ENCODE peak calls at places on chromosomes 4 and X, in four cellular contexts. D is stomach, T is K562, K is breast epithelium. J is an unnamed sample.

GRCh38 chr4:23782778-23783455 is 106.9 kb downstream of the PPARGC1A start:
- DNase-seq in D (no peak), T (no peak), K (no peak), J (no peak)

GRCh38 chrX:65331371-65331770 is 203.2 kb downstream of the LAS1L start:
- DNase-seq in D (no peak), T (no peak), K (no peak), J (no peak)

GRCh38 chr4:53346920-53347852 is 18.7 kb downstream of the SCFD2 start:
- DNase-seq in D (no peak), T (no peak), K (no peak), J (no peak)

GRCh38 chr4:141427726-141428296 is 207.1 kb downstream of the ZNF330 start:
- DNase-seq in D (no peak), T (no peak), K (no peak), J (no peak)

GRCh38 chr4:74471228-74471627 is 26.3 kb downstream of the AREG start:
- DNase-seq in D (no peak), T (no peak), K (no peak), J (no peak)

GRCh38 chrX:5976332-5976731 is 252.3 kb downstream of the NLGN4X start:
- DNase-seq in D (no peak), T (no peak), K (no peak), J (no peak)

GRCh38 chr4:165921546-165921945 is 48.5 kb downstream of the TLL1 start:
- DNase-seq in D (no peak), T (no peak), K (no peak), J (no peak)

GRCh38 chr4:118353452-118353851 is 649 bp upstream of the PRSS12 start:
- DNase-seq in D (no peak), T (no peak), K (no peak), J (no peak)

GRCh38 chr4:86916392-86916791 is 18.4 kb upstream of the AFF1 start:
- DNase-seq in D (no peak), T (peak; percentile 65), K (no peak), J (no peak)

GRCh38 chr4:71009796-71010588 is 16.5 kb downstream of the DCK start:
- DNase-seq in D (no peak), T (peak; percentile 62), K (no peak), J (no peak)
- TF ChIP-seq CTCF in D (peak; percentile 44), T (peak; percentile 71), K (peak; percentile 38), J (peak; percentile 62)

GRCh38 chr4:83034630-83035494 is at the start of gene COPS4:
- DNase-seq in D (peak; percentile 96), T (peak; percentile 99), K (peak; percentile 92), J (peak; percentile 91)
- TF ChIP-seq POLR2A in D (no peak), T (peak; percentile 95), K (no peak), J (no peak)

GRCh38 chr4:148436512-148436911 is 5.7 kb downstream of the NR3C2 start:
- DNase-seq in D (no peak), T (no peak), K (no peak), J (no peak)

GRCh38 chr4:148435654-148436406 is 6.4 kb downstream of the NR3C2 start:
- DNase-seq in D (no peak), T (no peak), K (no peak), J (no peak)

GRCh38 chr4:148431401-148431800 is 10.8 kb downstream of the NR3C2 start:
- DNase-seq in D (no peak), T (no peak), K (no peak), J (no peak)

GRCh38 chr4:148437439-148437838 is 4.8 kb downstream of the NR3C2 start:
- DNase-seq in D (no peak), T (no peak), K (no peak), J (no peak)

DNA sequence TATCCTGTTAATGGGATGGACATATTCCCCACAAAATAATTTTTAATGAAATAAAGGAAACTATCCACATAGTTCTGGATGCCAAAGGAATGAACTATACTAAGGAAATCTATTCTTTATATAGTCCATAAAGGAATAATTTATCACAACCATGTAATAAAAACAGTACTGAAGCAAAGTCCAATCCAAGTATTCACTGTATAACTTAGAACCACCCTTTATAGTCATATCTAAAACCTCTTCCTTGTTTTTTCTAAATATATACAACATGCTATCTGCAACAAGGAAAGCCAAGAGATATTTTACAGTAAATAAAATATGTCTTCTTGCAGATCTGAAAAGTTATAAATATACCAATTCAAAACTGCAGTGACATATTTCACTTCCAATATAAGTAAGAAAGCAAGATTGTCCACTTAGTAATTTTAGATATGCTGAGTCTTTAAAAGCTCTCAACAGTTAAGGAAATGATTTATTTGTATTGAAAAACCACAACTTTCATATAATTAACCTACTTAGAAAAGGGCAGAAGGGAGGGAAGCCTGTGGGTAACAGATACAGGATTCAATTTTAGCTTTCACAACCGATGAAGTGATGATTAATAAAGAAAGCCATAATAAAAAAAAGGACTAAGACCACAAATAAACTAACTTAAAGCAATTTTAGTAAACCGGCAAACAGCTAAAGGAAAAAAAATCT is 8.0 kb downstream of the NR3C2 start:
- DNase-seq in D (no peak), T (no peak), K (no peak), J (no peak)
- TF ChIP-seq POLR2AphosphoS5 in D (no peak), T (no peak), K (no peak), J (no peak)

GRCh38 chrX:114962209-114962608 is 55.2 kb downstream of the IL13RA2 start:
- DNase-seq in D (no peak), T (no peak), K (no peak), J (no peak)

GRCh38 chrX:114964374-114964773 is 53.0 kb downstream of the IL13RA2 start:
- DNase-seq in D (no peak), T (no peak), K (no peak), J (no peak)

GRCh38 chrX:114959729-114960128 is 57.7 kb downstream of the IL13RA2 start:
- DNase-seq in D (no peak), T (peak; percentile 5), K (no peak), J (no peak)
- TF ChIP-seq CTCF in D (no peak), T (no peak), K (peak; percentile 27), J (peak; percentile 31)

GRCh38 chr4:1278336-1278670 is 11.4 kb upstream of the MAEA start:
- DNase-seq in D (no peak), T (no peak), K (no peak), J (no peak)

GRCh38 chr4:1274871-1275270 is 14.8 kb upstream of the MAEA start:
- DNase-seq in D (no peak), T (no peak), K (no peak), J (no peak)

GRCh38 chr4:1279253-1279652 is 10.4 kb upstream of the MAEA start:
- DNase-seq in D (no peak), T (no peak), K (no peak), J (no peak)

GRCh38 chr4:1277667-1278335 is 11.9 kb upstream of the MAEA start:
- DNase-seq in D (no peak), T (no peak), K (no peak), J (no peak)

GRCh38 chr4:1276984-1277383 is 12.7 kb upstream of the MAEA start:
- DNase-seq in D (no peak), T (no peak), K (no peak), J (no peak)
- TF ChIP-seq POLR2A in D (no peak), T (no peak), K (no peak), J (no peak)

GRCh38 chr4:47490550-47490949 is 5.5 kb downstream of the ATP10D start:
- DNase-seq in D (no peak), T (peak; percentile 17), K (no peak), J (no peak)

GRCh38 chr4:47494124-47494430 is 9.0 kb downstream of the ATP10D start:
- DNase-seq in D (no peak), T (no peak), K (no peak), J (no peak)

GRCh38 chr4:47488706-47489105 is 3.6 kb downstream of the ATP10D start:
- DNase-seq in D (no peak), T (no peak), K (no peak), J (no peak)

GRCh38 chr4:47498899-47499298 is 13.8 kb downstream of the ATP10D start:
- DNase-seq in D (no peak), T (no peak), K (no peak), J (no peak)

DNA sequence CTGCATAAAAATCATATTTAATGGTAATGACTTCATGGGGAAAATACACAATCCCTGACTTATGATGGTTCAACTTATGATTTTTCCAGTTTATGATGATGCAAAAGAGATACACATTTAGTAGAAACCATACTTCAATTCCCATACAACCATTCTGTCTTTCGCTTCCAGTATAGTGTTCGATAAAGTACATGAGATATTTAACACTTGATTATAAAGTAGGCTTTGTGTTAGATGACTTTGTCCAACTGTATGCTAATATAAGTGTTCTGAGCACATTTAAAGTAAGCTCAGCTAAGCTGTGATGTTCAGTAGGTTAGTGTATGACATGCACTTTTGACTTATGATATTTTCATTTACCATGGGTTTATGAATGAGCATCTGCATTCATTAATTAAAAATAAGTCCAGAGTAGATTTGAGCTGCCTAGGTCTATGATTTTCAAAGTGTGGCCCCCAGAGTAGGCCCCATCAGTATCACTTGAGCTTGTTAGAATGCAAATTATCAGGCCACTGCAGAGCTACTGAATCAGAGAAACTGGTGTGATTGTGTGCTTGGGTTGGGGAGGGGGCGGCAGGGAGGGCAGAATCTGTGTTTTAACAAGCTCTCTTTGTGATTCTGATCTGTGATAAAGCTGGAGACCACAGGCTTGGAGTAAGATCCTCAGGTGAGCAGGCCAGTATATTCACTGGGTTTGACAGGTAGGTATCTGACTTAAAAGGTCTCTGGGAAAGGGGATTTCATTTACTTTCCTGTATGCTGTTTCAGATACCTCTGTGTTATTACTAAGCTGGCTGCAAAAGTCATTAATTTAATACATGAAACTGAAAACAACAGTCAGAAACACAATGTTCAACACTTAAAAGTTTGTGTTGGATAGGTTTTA is 8.4 kb downstream of the ATP10D start:
- DNase-seq in D (no peak), T (no peak), K (no peak), J (no peak)
- TF ChIP-seq POLR2AphosphoS5 in D (no peak), T (no peak), K (no peak), J (no peak)

DNA sequence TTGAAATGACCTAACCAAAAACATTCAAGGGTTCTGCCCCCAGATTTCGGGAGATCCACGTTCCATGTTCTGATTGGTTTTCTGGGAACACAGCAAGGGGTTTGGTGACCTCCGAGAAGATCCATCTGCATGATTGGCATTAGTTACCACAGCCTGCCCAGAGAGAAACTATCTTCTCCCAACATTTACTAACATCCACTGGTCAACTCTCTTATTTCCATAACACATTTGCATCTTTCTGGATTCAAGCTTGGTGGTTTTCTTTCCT is 15.6 kb downstream of the SHOX start:
- DNase-seq in D (no peak), T (no peak), K (no peak), J (no peak)
- TF ChIP-seq CTCF in D (no peak), T (no peak), K (no peak), J (no peak)

GRCh38 chr4:173264245-173264959 is 69.8 kb downstream of the HMGB2 start:
- DNase-seq in D (peak; percentile 34), T (peak; percentile 86), K (no peak), J (no peak)
- TF ChIP-seq POLR2A in D (no peak), T (no peak), K (no peak), J (no peak)

DNA sequence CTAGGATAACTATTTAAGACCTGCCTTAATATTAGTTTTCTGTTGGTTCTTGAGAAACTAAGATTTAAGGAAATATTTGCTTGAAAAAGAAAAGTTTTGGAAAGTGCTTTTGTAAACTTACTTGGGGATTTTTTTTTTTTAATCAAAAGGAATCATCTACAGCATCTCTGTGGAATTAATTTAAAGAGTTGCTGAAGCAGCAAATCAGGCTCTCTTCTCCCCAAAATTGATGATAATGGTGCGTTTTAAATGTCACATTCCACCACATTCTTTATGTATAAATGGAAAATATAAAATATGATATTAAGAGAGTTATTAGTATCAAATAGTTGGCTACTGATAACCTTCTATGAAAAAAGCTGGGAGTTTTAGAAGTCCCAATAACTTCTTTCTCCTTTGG is 4.2 kb downstream of the KLF3 start:
- DNase-seq in D (no peak), T (no peak), K (no peak), J (no peak)
- TF ChIP-seq POLR2AphosphoS5 in D (no peak), T (no peak), K (no peak), J (no peak)

J was measured in upper lobe of left lung.